ENCODE peak calls at places on chromosomes 1 and 21, in four cellular contexts. B, H, J and V are unnamed samples.

GRCh38 chr1:223364685-223365382 is 858 bp upstream of the SUSD4 start:
- DNase-seq in B (no peak), H (peak), J (no peak), V (no peak)

GRCh38 chr1:213659580-213660547 is 327.9 kb upstream of the PROX1 start:
- DNase-seq in H (no peak), J (no peak), B (no peak), V (no peak)

GRCh38 chr1:230125633-230126528 is 58.8 kb downstream of the GALNT2 start:
- DNase-seq in H (no peak), J (peak), B (no peak), V (peak)

GRCh38 chr1:227780101-227781044 is 35.1 kb upstream of the PRSS38 start:
- DNase-seq in J (no peak), H (no peak), B (peak), V (no peak)

GRCh38 chr1:44405041-44405803 is at the start of gene RNF220:
- DNase-seq in B (peak), J (peak), H (peak), V (peak)

GRCh38 chr1:96515430-96515829 is 206.2 kb upstream of the PTBP2 start:
- DNase-seq in H (no peak), B (no peak), J (no peak), V (no peak)

GRCh38 chr1:61962631-61963030 is 220.4 kb downstream of the PATJ start:
- DNase-seq in H (no peak), B (no peak), J (no peak), V (no peak)

GRCh38 chr1:62327360-62328051 is 8.3 kb upstream of the KANK4 start:
- DNase-seq in H (no peak), J (no peak), B (no peak), V (no peak)

GRCh38 chr1:88595355-88595754 is 88.7 kb upstream of the PKN2 start:
- DNase-seq in H (no peak), B (no peak), J (peak), V (peak)

GRCh38 chr1:226061793-226062557 is 541 bp upstream of the H3-3A start:
- DNase-seq in B (peak), J (peak), H (peak), V (peak)

GRCh38 chr1:31617917-31618746 is 643 bp downstream of the HCRTR1 start:
- DNase-seq in J (no peak), H (peak), B (peak), V (no peak)

GRCh38 chr1:72557446-72558049 is 275.2 kb upstream of the NEGR1 start:
- DNase-seq in H (no peak), B (no peak), J (peak), V (peak)

GRCh38 chr1:151511636-151512215 is 539 bp downstream of the CGN start:
- DNase-seq in B (no peak), H (peak), J (no peak), V (no peak)

GRCh38 chr1:23184203-23184602 is 15.5 kb upstream of the LUZP1 start:
- DNase-seq in J (no peak), H (no peak), B (no peak), V (no peak)

GRCh38 chr1:226632169-226632884 is 83.8 kb downstream of the STUM start:
- DNase-seq in B (peak), H (no peak), J (no peak), V (no peak)

GRCh38 chr1:26848947-26849774 is 13.8 kb upstream of the SFN start:
- DNase-seq in H (no peak), B (no peak), J (peak), V (peak)

GRCh38 chr1:169711469-169712308 is at the start of gene SELL:
- DNase-seq in J (peak), B (no peak), H (peak), V (peak)

GRCh38 chr1:31696246-31696645 is 7.6 kb downstream of the COL16A1 start:
- DNase-seq in J (no peak), B (no peak), H (no peak), V (no peak)

GRCh38 chr21:34908424-34909055 is 140.6 kb downstream of the RUNX1 start:
- DNase-seq in J (no peak), B (peak), H (no peak), V (no peak)

GRCh38 chr1:199041173-199041914 is 402.5 kb downstream of the PTPRC start:
- DNase-seq in J (peak), H (no peak), B (no peak), V (no peak)

GRCh38 chr21:42820513-42821465 is 58.5 kb downstream of the WDR4 start:
- DNase-seq in B (no peak), H (no peak), J (no peak), V (no peak)

GRCh38 chr21:32044205-32044874 is 171.5 kb downstream of the HUNK start:
- DNase-seq in J (no peak), H (no peak), B (no peak), V (no peak)

GRCh38 chr1:29532741-29533140 is 296.4 kb downstream of the PTPRU start:
- DNase-seq in J (peak), H (no peak), B (no peak), V (no peak)

GRCh38 chr1:17531682-17532487 is 7.6 kb upstream of the ARHGEF10L start:
- DNase-seq in B (peak), H (peak), J (peak), V (no peak)

GRCh38 chr1:41192456-41193188 is 49.5 kb downstream of the SCMH1 start:
- DNase-seq in B (no peak), J (no peak), H (no peak), V (no peak)

GRCh38 chr1:83497563-83497962 is 501.4 kb downstream of the TTLL7 start:
- DNase-seq in J (no peak), B (no peak), H (no peak), V (no peak)

GRCh38 chr1:1398677-1399186 is 403 bp downstream of the CCNL2 start:
- DNase-seq in J (no peak), B (no peak), H (peak), V (no peak)

GRCh38 chr1:95364546-95364945 is 130.5 kb downstream of the RWDD3 start:
- DNase-seq in J (no peak), H (no peak), B (no peak), V (no peak)

GRCh38 chr1:156451486-156452184 is 48.9 kb downstream of the MEF2D start:
- DNase-seq in J (no peak), B (no peak), H (no peak), V (no peak)

GRCh38 chr1:96845464-96845863 is 123.9 kb downstream of the PTBP2 start:
- DNase-seq in H (peak), J (no peak), B (no peak), V (no peak)

GRCh38 chr1:84853743-84854721 is 39.0 kb downstream of the LPAR3 start:
- DNase-seq in J (peak), B (no peak), H (no peak), V (peak)

GRCh38 chr1:32447469-32448185 is 17.2 kb upstream of the ZBTB8B start:
- DNase-seq in B (no peak), J (peak), H (peak), V (peak)

GRCh38 chr1:6794164-6794563 is 8.9 kb downstream of the CAMTA1 start:
- DNase-seq in H (no peak), J (no peak), B (no peak), V (peak)

GRCh38 chr1:32241011-32241763 is 5.8 kb upstream of the FAM167B start:
- DNase-seq in B (peak), H (peak), J (peak), V (peak)

GRCh38 chr1:184545601-184546000 is 158.8 kb downstream of the C1orf21 start:
- DNase-seq in J (peak), H (no peak), B (no peak), V (peak)

GRCh38 chr1:168320805-168321577 is 40.3 kb downstream of the TBX19 start:
- DNase-seq in J (peak), B (no peak), H (no peak), V (peak)

GRCh38 chr1:168321945-168322344 is 41.3 kb downstream of the TBX19 start:
- DNase-seq in B (no peak), J (no peak), H (no peak), V (peak)

GRCh38 chr1:168319691-168320090 is 39.0 kb downstream of the TBX19 start:
- DNase-seq in B (no peak), J (no peak), H (peak), V (no peak)

GRCh38 chr1:168317309-168317708 is 36.6 kb downstream of the TBX19 start:
- DNase-seq in J (no peak), B (no peak), H (no peak), V (no peak)

DNA sequence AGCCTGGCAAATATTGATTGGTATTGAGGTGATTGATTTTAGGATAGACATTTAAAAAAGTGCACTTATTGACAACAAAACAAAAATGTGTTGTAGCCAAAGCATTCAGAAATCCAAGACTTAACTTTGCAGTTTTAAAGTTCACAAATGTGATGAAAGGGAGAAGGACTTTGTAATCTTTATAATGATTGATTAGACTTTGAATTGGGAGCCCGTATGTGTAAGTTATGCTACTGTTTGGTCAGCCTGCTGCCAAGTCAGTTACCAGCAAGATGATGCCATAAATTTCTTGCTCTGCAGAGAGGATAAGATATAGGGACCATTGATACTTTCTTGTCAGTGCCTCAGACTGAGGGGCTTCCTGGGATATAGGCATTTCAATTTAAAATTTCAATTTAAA is 39.5 kb downstream of the TBX19 start:
- DNase-seq in B (no peak), J (no peak), H (no peak), V (no peak)
- TF ChIP-seq CTCF in B (no peak), J (no peak), H (no peak), V (no peak)

DNA sequence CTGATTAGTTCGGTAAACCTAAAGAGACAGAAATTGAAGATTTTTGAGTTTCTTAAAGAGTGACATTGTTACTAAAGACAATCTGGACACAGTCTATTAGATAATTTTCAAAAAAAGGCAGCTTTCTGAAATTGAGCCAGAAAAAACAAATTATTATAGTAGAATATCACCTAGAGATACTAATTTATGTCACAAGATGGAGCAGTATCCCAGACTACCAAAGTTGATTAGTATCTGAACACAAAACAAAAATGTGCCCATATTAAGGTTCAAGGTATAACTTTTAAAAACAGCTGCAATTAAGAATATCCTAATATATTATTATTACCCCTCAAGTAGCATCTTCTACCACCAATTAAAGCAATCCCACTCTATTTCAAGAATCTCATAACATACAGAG is 40.5 kb upstream of the SYT2 start:
- DNase-seq in B (no peak), J (no peak), H (no peak), V (no peak)
- TF ChIP-seq CTCF in B (peak), J (no peak), H (no peak), V (peak)

DNA sequence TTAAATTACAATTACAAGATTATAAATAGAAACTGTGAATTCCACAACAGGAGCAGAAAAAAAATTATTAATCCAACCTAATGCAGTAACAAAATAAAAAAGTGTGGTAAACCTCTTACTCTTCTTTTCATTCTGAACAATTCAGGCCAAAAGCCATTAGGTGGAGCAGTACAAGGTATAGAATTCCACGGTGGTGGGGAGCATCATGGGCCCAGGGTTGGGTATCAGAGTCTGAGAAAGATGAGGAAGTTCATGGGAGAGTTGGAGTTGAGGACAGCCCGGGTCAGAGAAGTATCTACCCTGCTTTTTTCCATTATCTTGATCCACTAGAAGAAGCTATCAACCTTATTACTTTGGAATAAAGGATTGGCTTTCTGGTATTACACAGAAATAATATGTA is 586.9 kb downstream of the AGBL4 start:
- DNase-seq in H (no peak), J (no peak), B (no peak), V (no peak)
- TF ChIP-seq CTCF in H (no peak), J (no peak), B (no peak), V (no peak)

GRCh38 chr1:172748201-172748600 is 89.3 kb downstream of the FASLG start:
- DNase-seq in H (no peak), B (no peak), J (no peak), V (no peak)
- TF ChIP-seq CTCF in H (no peak), B (no peak), J (no peak), V (no peak)

GRCh38 chr1:166485620-166486019 is 318.8 kb upstream of the FAM78B start:
- DNase-seq in H (no peak), B (no peak), J (peak), V (peak)

GRCh38 chr1:166488327-166488726 is 321.5 kb upstream of the FAM78B start:
- DNase-seq in J (no peak), H (no peak), B (no peak), V (no peak)

GRCh38 chr1:166490437-166490784 is 323.6 kb upstream of the FAM78B start:
- DNase-seq in B (no peak), J (no peak), H (no peak), V (no peak)

GRCh38 chr1:166489670-166490436 is 323.1 kb upstream of the FAM78B start:
- DNase-seq in B (peak), J (no peak), H (no peak), V (no peak)

DNA sequence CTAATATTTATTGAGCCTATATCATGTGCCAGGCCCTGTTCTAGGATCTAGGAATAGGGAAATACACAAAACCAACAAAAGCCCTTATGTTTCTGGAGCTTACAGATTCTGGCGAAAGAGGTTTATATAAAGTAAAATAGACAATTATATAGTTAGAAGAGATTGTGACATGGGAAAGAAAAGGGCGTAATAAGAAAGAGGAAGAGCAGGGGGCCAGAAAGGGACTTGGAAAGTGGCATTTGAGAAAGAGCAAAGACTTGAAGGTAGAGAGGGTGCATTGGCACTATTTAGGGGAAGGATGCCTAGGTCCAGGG is 322.5 kb upstream of the FAM78B start:
- DNase-seq in J (no peak), B (no peak), H (no peak), V (no peak)
- TF ChIP-seq CTCF in J (no peak), B (no peak), H (no peak), V (no peak)

DNA sequence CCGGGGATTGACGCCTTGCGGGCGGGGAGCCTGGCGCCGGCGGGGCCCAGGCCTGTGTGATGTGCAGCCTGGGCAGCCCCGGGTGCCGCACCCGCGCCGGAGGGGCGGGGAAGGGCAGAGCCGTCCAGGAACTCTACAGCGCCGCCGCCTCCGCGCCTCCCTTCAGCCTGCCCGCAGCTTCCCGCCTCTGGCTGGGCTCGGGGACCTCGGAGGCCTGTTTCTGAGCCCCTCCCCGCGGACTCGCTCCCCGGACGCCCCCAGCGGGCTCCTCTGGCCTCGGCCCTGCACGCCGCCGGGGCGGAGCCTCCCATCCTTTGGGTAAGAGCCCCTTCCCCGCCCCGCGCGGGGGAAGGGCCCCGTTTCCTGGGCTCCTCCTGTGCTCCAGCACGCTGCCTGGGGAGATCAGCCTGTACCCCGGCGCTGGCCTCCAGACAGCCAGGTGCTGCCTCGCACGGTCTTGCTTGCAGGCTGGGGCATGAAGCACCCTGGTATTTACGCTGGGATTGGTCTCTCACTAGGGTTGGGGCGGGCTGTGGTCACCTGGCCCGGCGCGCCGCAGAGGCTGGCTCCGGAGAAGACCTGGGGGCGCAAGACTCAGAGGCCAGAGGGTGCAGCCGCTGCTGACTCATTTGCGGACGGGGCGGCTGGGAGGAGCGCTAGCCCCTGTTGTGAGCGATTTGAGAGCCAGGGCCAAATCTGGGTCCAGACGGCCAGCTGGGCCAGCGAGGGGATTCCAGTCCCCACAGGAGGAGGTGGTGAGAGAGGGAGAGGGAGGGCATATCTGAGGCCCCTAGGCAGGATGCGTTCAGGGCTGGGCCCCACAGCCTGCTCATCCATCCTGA is 5.7 kb upstream of the ACOT11 start:
- DNase-seq in J (peak), B (peak), H (peak), V (peak)
- TF ChIP-seq CTCF in J (no peak), B (no peak), H (no peak), V (peak)

DNA sequence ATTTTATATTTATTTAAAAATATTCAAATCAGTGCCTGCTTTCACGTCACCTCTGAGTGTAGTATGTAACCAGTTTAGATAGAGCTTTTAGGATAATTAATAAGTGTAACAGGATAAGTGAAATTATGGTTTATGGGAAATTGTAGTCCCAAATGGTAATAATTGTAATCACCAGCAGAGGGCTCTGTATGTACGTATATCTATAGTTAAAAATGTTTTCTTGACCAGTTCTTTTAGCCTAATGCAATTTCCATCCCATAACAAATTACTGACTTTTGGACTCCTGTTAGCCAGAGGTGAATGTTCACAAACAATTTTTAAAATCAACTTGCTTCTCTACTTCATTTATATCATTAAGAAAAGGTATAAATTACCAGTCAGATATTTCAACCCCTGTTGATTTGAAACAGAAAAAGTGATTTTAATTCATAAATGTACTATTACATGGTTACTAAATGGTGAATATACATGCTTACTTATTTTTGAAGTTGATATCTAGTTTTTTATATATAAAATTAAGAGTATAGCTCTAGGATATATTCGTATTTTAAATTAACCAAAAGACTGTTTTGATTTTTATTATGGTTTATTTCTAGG is 25.3 kb downstream of the SLC30A7 start:
- DNase-seq in B (no peak), H (peak), J (peak), V (peak)
- TF ChIP-seq CTCF in B (peak), H (peak), J (peak), V (peak)

GRCh38 chr1:217769768-217770167 is 138.6 kb downstream of the SPATA17 start:
- DNase-seq in H (no peak), J (no peak), B (no peak), V (no peak)

GRCh38 chr1:217776693-217777092 is 145.5 kb downstream of the SPATA17 start:
- DNase-seq in H (no peak), B (no peak), J (no peak), V (no peak)

DNA sequence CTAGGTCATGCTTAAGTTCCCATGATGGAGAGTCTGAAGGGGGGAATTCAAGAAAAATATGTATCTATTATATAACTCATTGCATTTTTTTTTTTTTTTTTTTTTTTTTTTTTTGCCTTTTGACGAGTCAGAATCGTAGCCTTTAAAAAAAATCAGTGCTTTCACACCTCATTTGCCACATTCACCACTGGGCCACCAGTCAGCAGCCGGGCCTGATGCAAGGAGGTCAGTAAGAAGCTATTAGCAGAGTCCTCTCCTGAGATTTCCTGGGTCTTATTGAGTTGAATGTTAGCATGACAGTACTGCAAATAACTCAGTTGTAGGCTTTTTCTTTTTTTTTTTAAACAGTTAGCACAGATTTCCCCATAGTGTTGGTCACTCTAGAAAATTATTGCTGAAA is 139.8 kb downstream of the SPATA17 start:
- DNase-seq in H (no peak), B (no peak), J (no peak), V (no peak)
- TF ChIP-seq CTCF in H (no peak), B (no peak), J (no peak), V (no peak)